ENCODE peak calls at places on chromosomes 4 and X, in six cellular contexts. U is LHCN-M2; I is CD8-positive, alpha-beta T cell; J is nephron progenitor cell; P is Calu3; R is coronary artery. T is an unnamed sample.

GRCh38 chrX:45622538-45622937 is 421.9 kb upstream of the DIPK2B start:
- DNase-seq in U (peak), I (no peak), J (no peak), P (no peak), R (no peak), T (no peak)

GRCh38 chr4:1598641-1599481 is 85.3 kb downstream of the FAM53A start:
- DNase-seq in U (no peak), I (no peak), J (no peak), P (no peak), R (no peak), T (no peak)

GRCh38 chrX:118353081-118353850 is 7.4 kb downstream of the WDR44 start:
- DNase-seq in U (no peak), I (no peak), J (no peak), P (no peak), R (no peak), T (no peak)

GRCh38 chr4:14752341-14753046 is 249.8 kb upstream of the CPEB2 start:
- DNase-seq in U (no peak), I (no peak), J (no peak), P (no peak), R (no peak), T (no peak)

GRCh38 chr4:84691170-84691691 is 108.3 kb downstream of the CDS1 start:
- DNase-seq in U (peak), I (no peak), J (no peak), P (peak), R (no peak), T (no peak)

GRCh38 chrX:75596178-75596577 is 73.3 kb upstream of the ZDHHC15 start:
- DNase-seq in U (no peak), I (no peak), J (no peak), P (no peak), R (no peak), T (no peak)

GRCh38 chr4:75745721-75746199 is 21.4 kb downstream of the USO1 start:
- DNase-seq in U (no peak), I (no peak), J (no peak), P (no peak), R (no peak), T (no peak)

GRCh38 chr4:112514079-112514448 is 1.9 kb downstream of the NEUROG2 start:
- DNase-seq in U (no peak), I (no peak), J (peak), P (no peak), R (no peak), T (no peak)

GRCh38 chrX:41333744-41333993 is 293 bp upstream of the DDX3X start:
- DNase-seq in U (peak), I (no peak), J (peak), P (no peak), R (no peak), T (peak)

GRCh38 chr4:56657128-56657527 is 24.0 kb downstream of the HOPX start:
- DNase-seq in U (no peak), I (no peak), J (no peak), P (no peak), R (no peak), T (no peak)

GRCh38 chrX:7132335-7133035 is 15.0 kb upstream of the STS start:
- DNase-seq in U (peak), I (no peak), J (peak), P (peak), R (no peak), T (no peak)

GRCh38 chr4:152590179-152591031 is 54.5 kb upstream of the FBXW7 start:
- DNase-seq in U (peak), I (no peak), J (no peak), P (no peak), R (no peak), T (no peak)

GRCh38 chr4:181677203-181677602 is 566.0 kb upstream of the TENM3 start:
- DNase-seq in U (no peak), I (no peak), J (no peak), P (no peak), R (no peak), T (no peak)

GRCh38 chr4:43224591-43224990 is 332.1 kb downstream of the GRXCR1 start:
- DNase-seq in U (no peak), I (no peak), J (no peak), P (no peak), R (no peak), T (no peak)

GRCh38 chr4:112514449-112515277 is 1.3 kb downstream of the NEUROG2 start:
- DNase-seq in U (no peak), I (no peak), J (peak), P (no peak), R (no peak), T (peak)

GRCh38 chr4:184801781-184802180 is 24.0 kb downstream of the ACSL1 start:
- DNase-seq in U (peak), I (no peak), J (no peak), P (no peak), R (no peak), T (no peak)

GRCh38 chrX:9859711-9860555 is 73.7 kb downstream of the SHROOM2 start:
- DNase-seq in U (peak), I (no peak), J (no peak), P (no peak), R (no peak), T (no peak)

GRCh38 chr4:6971536-6972374 is 62.1 kb downstream of the TBC1D14 start:
- DNase-seq in U (no peak), I (no peak), J (no peak), P (no peak), R (no peak), T (no peak)

GRCh38 chr4:165630671-165631070 is 242.4 kb upstream of the TLL1 start:
- DNase-seq in U (no peak), I (no peak), J (no peak), P (no peak), R (no peak), T (no peak)

GRCh38 chr4:56139241-56139827 is 190.6 kb downstream of the CEP135 start:
- DNase-seq in U (no peak), I (no peak), J (no peak), P (no peak), R (no peak), T (no peak)

GRCh38 chr4:124135409-124135813 is 577.1 kb downstream of the ANKRD50 start:
- DNase-seq in U (peak), I (no peak), J (no peak), P (no peak), R (no peak), T (no peak)

GRCh38 chr4:81378398-81378797 is 93.3 kb downstream of the RASGEF1B start:
- DNase-seq in U (no peak), I (no peak), J (no peak), P (no peak), R (no peak), T (no peak)

GRCh38 chrX:105701310-105702052 is 120.9 kb upstream of the NRK start:
- DNase-seq in U (no peak), I (no peak), J (no peak), P (no peak), R (no peak), T (no peak)

GRCh38 chr4:131764730-131765129 is 1384.4 kb upstream of the PCDH10 start:
- DNase-seq in U (no peak), I (no peak), J (no peak), P (no peak), R (no peak), T (no peak)